ENCODE peak calls at places on chromosome 9, in nine cellular contexts. B is PC-3, X is astrocyte of the cerebellum, V is GM23338, K is psoas muscle, P is astrocyte of the spinal cord, Y is H7, N is Panc1, E is astrocyte. W is an unnamed sample.

GRCh38 chr9:101671567-101671966 is 66.9 kb downstream of the GRIN3A start:
- DNase-seq in P (no peak), Y (no peak), K (no peak), B (no peak), X (no peak), V (no peak), N (no peak), E (no peak), W (no peak)

GRCh38 chr9:130289711-130290241 is 24.2 kb downstream of the HMCN2 start:
- DNase-seq in B (no peak), P (no peak), Y (no peak), X (no peak), V (no peak), E (no peak), K (no peak), N (no peak), W (no peak)

GRCh38 chr9:72539824-72540347 is 18.5 kb downstream of the TMC1 start:
- DNase-seq in B (no peak), P (no peak), E (peak), X (no peak), N (no peak), K (no peak), V (peak), Y (peak), W (no peak)

GRCh38 chr9:122144836-122145235 is 14.7 kb downstream of the NDUFA8 start:
- DNase-seq in B (peak), V (peak), E (no peak), N (no peak), Y (no peak), K (no peak), P (no peak), X (no peak), W (peak)

GRCh38 chr9:72292184-72292787 is 72.7 kb downstream of the ZFAND5 start:
- DNase-seq in K (no peak), P (peak), B (peak), X (peak), E (peak), N (no peak), Y (no peak), V (peak), W (peak)

GRCh38 chr9:90795084-90795483 is 6.5 kb upstream of the SYK start:
- DNase-seq in E (no peak), N (no peak), Y (no peak), B (peak), K (no peak), P (no peak), V (no peak), X (no peak), W (no peak)

GRCh38 chr9:121929893-121930875 is 162.9 kb downstream of the TTLL11 start:
- DNase-seq in N (no peak), V (peak), Y (peak), P (no peak), X (no peak), E (no peak), K (no peak), B (no peak), W (no peak)

GRCh38 chr9:113963017-113963620 is 87.0 kb downstream of the ZNF618 start:
- DNase-seq in E (no peak), K (peak), N (no peak), Y (peak), V (peak), B (peak), P (peak), X (no peak), W (peak)

GRCh38 chr9:7123743-7124142 is 366.0 kb downstream of the KDM4C start:
- DNase-seq in E (no peak), N (no peak), Y (no peak), X (no peak), V (no peak), B (peak), K (no peak), P (no peak), W (peak)

GRCh38 chr9:127154003-127154389 is 31.6 kb upstream of the ANGPTL2 start:
- DNase-seq in K (no peak), X (no peak), B (no peak), P (no peak), Y (no peak), N (no peak), E (no peak), V (no peak), W (no peak)

GRCh38 chr9:1709347-1709746 is 305.8 kb upstream of the SMARCA2 start:
- DNase-seq in V (peak), N (no peak), X (no peak), K (no peak), P (no peak), B (peak), E (no peak), Y (peak), W (peak)

GRCh38 chr9:85483214-85483613 is 258.5 kb downstream of the AGTPBP1 start:
- DNase-seq in E (no peak), P (peak), N (no peak), B (peak), K (no peak), X (no peak), V (peak), Y (no peak), W (no peak)

GRCh38 chr9:99134893-99135341 is 30.0 kb downstream of the TGFBR1 start:
- DNase-seq in E (peak), B (no peak), Y (no peak), X (peak), K (no peak), N (no peak), V (no peak), P (peak), W (peak)

GRCh38 chr9:87909310-87910041 is 8.3 kb upstream of the SPATA31C1 start:
- DNase-seq in X (no peak), V (peak), N (peak), B (peak), E (no peak), P (no peak), K (no peak), Y (peak), W (no peak)

GRCh38 chr9:110954822-110955291 is 83.4 kb downstream of the LPAR1 start:
- DNase-seq in V (no peak), Y (no peak), E (peak), K (no peak), X (no peak), B (no peak), P (peak), N (no peak), W (no peak)

GRCh38 chr9:137254624-137255447 is at the start of gene NELFB:
- DNase-seq in P (peak), X (peak), E (peak), B (peak), K (peak), Y (peak), V (peak), N (no peak), W (peak)

GRCh38 chr9:78146241-78146640 is 89.6 kb upstream of the CEP78 start:
- DNase-seq in K (no peak), X (no peak), E (peak), Y (no peak), B (no peak), N (no peak), V (no peak), P (no peak), W (no peak)

GRCh38 chr9:95809686-95810085 is 65.8 kb upstream of the ERCC6L2 start:
- DNase-seq in B (no peak), V (no peak), K (no peak), N (no peak), Y (no peak), X (no peak), P (no peak), E (no peak), W (no peak)

GRCh38 chr9:2621678-2622360 is at the start of gene VLDLR:
- DNase-seq in K (no peak), Y (peak), N (no peak), X (no peak), P (peak), E (no peak), B (no peak), V (peak), W (peak)

GRCh38 chr9:69249337-69249736 is 75.3 kb downstream of the TJP2 start:
- DNase-seq in N (no peak), P (no peak), E (no peak), Y (no peak), V (no peak), B (peak), K (peak), X (no peak), W (no peak)

GRCh38 chr9:91220021-91220420 is 141.7 kb downstream of the AUH start:
- DNase-seq in B (no peak), Y (no peak), P (no peak), V (no peak), X (no peak), N (no peak), E (no peak), K (no peak), W (no peak)

GRCh38 chr9:97059661-97060060 is 20.7 kb upstream of the CTSV start:
- DNase-seq in V (no peak), E (no peak), Y (no peak), P (no peak), N (no peak), K (no peak), X (no peak), B (peak), W (no peak)
- H3K4me3 ChIP-seq in V (no peak), E (no peak), Y (no peak), P (no peak), N (no peak), K (no peak), X (no peak), B (no peak), W (no peak)

GRCh38 chr9:27450752-27451151 is 73.3 kb upstream of the IFNK start:
- DNase-seq in N (no peak), K (no peak), P (no peak), X (no peak), Y (no peak), V (no peak), B (no peak), E (no peak), W (no peak)

GRCh38 chr9:27457445-27457844 is 66.6 kb upstream of the IFNK start:
- DNase-seq in E (no peak), K (no peak), V (peak), N (no peak), B (no peak), P (no peak), X (no peak), Y (peak), W (no peak)

GRCh38 chr9:27451207-27451792 is 72.8 kb upstream of the IFNK start:
- DNase-seq in K (no peak), P (no peak), V (no peak), N (no peak), X (no peak), E (no peak), B (no peak), Y (no peak), W (no peak)

GRCh38 chr9:27453860-27454553 is 70.1 kb upstream of the IFNK start:
- DNase-seq in N (no peak), X (no peak), B (peak), V (no peak), Y (no peak), P (no peak), E (no peak), K (no peak), W (no peak)
- H3K4me3 ChIP-seq in N (no peak), X (no peak), B (no peak), V (no peak), Y (no peak), P (no peak), E (no peak), K (no peak), W (no peak)

GRCh38 chr9:16704096-16704488 is 166.4 kb downstream of the BNC2 start:
- DNase-seq in N (no peak), X (no peak), Y (no peak), E (no peak), V (no peak), P (no peak), K (no peak), B (no peak), W (no peak)
- H3K4me3 ChIP-seq in N (peak), X (peak), Y (no peak), E (peak), V (peak), P (peak), K (peak), B (peak), W (peak)

GRCh38 chr9:81613002-81613750 is 76.2 kb downstream of the TLE1 start:
- DNase-seq in E (no peak), X (no peak), K (peak), Y (no peak), P (peak), B (no peak), N (no peak), V (no peak), W (peak)
- H3K4me3 ChIP-seq in E (no peak), X (no peak), K (peak), Y (no peak), P (no peak), B (no peak), N (no peak), V (no peak), W (no peak)

GRCh38 chr9:20352531-20352930 is 269.8 kb downstream of the MLLT3 start:
- DNase-seq in V (no peak), N (no peak), E (no peak), P (no peak), Y (no peak), X (no peak), B (no peak), K (no peak), W (no peak)
- H3K4me3 ChIP-seq in V (no peak), N (no peak), E (no peak), P (no peak), Y (no peak), X (no peak), B (no peak), K (no peak), W (no peak)

DNA sequence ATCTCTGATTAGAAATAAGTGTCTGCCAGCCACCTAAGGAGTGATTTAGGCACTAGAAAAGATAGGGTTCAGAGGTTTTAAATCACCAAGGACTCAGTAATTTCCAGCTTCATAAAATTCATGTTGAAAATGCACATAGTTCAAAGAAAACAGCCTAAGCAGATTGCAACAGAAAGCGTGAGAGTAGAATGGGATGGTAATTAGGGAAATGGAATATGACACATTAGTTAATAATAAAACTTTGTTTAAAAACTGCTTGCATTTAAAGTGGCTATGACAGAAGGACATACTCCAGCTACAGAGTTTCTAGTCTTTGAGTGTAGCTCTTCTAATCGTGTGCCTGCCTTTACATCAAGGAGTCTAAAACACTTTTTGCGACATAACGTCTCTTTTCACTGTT is 490.8 kb downstream of the TLE4 start:
- DNase-seq in E (no peak), N (no peak), K (no peak), V (no peak), P (no peak), Y (no peak), X (no peak), B (no peak), W (peak)
- H3K4me3 ChIP-seq in E (no peak), N (no peak), K (no peak), V (no peak), P (no peak), Y (no peak), X (no peak), B (no peak), W (no peak)

DNA sequence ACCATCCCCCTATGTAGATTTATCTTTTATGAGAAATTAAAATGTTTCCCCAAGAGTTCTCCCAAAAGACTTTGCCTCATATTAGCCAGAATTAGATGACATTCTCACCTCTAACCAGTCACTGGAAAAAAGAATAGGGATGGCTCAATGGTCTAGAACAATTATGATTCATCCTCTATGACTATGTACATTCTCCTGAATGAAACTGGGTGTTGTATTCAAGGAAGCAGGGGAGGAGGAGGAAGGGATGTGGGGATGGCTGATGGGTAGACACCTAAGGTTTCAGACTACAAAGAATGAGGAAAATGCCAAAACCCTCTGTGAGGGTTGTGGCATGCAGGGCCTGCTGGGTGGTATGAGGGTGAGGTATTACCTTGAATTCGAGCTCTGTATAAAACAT is 49.5 kb upstream of the BRINP1 start:
- DNase-seq in N (no peak), E (no peak), P (no peak), V (no peak), X (no peak), Y (no peak), K (no peak), B (no peak), W (no peak)
- H3K4me3 ChIP-seq in N (no peak), E (no peak), P (no peak), V (no peak), X (no peak), Y (no peak), K (no peak), B (no peak), W (no peak)

GRCh38 chr9:5999443-6000104 is 15.8 kb downstream of the RANBP6 start:
- DNase-seq in P (no peak), N (no peak), Y (no peak), X (no peak), B (no peak), K (no peak), V (no peak), E (no peak), W (no peak)

DNA sequence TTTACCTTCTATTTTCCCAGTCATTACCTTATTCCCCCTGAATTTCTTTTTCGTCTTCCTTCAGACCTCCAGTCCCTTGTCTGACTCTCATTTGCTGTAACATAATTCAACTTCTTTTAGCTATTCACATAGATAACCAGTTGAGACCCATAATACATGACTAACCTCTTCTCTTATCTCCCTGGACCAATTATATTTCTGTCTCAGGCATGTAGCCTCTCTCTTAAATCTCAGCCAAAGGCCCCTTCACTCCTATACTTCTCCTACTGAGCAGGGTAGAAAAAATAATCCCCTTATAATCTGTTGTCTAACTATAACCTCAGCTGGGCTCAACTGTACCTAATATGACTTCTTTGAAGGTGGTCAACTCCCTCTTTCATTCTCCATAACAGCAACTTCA is 20.9 kb downstream of the RANBP6 start:
- DNase-seq in Y (no peak), X (no peak), B (no peak), E (no peak), N (no peak), K (no peak), V (no peak), P (no peak), W (no peak)
- H3K4me3 ChIP-seq in Y (no peak), X (no peak), B (no peak), E (no peak), N (no peak), K (no peak), V (no peak), P (no peak), W (no peak)

DNA sequence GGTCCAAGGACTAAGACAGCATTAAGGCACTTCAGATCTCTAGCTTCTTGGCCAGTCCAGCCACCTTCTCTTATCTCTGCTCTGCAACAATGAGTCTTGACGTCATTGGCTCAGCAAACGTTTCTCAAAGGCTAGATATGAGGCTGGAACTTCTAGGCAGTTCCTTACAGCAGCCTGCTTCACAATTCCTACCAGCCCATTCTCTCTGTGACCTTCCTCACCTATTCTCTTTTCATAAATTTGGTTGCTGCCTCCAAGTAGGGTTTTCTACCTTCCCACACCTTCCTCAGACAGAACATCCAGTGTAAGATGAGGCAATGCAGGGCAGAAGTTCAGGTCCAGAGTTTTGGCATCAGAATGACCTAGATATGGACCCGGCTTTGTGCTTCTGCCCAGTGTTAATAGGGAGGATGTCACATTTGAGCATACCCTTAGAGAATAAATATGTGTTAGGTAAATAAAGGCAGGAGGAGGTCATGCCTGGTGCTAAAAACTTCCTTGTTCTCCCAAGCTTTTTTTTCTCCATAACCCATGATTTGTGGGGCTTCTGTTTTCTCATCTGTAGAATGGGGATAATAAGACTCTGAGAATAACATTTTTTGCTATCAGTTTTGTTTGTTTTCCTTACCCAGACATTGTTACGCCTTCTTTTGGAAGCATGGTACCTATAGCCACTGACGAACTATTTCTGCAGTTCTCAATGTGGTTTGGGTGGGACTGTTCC is 220.7 kb upstream of the TRIM32 start:
- DNase-seq in P (no peak), Y (no peak), K (no peak), E (no peak), V (no peak), N (no peak), B (no peak), X (no peak), W (no peak)
- H3K4me3 ChIP-seq in P (no peak), Y (no peak), K (no peak), E (no peak), V (no peak), N (no peak), B (no peak), X (no peak), W (no peak)

GRCh38 chr9:133141833-133142594 is 21.0 kb upstream of the RALGDS start:
- DNase-seq in V (no peak), P (no peak), K (no peak), Y (peak), B (no peak), X (no peak), N (no peak), E (no peak), W (no peak)
- H3K4me3 ChIP-seq in V (no peak), P (no peak), K (no peak), Y (no peak), B (no peak), X (no peak), N (no peak), E (no peak), W (no peak)

W was measured in cardiac fibroblast.